ENCODE peak calls at places on chromosomes 1 and 21, in nine cellular contexts. R, U, M, F, N, Y, I, D and K are unnamed samples.

GRCh38 chr1:167820684-167821355 is 93.1 kb downstream of the ADCY10 start:
- DNase-seq in M (no peak), D (no peak), R (no peak), Y (no peak), N (peak; percentile 69), U (no peak), I (no peak), F (no peak), K (no peak)

GRCh38 chr21:42574234-42575027 is 60.8 kb downstream of the SLC37A1 start:
- DNase-seq in D (peak; percentile 25), N (peak; percentile 40), F (no peak), Y (no peak), R (no peak), M (no peak), U (no peak), I (no peak), K (no peak)

GRCh38 chr1:47023268-47024137 is at the start of gene CYP4X1:
- DNase-seq in U (no peak), F (no peak), Y (no peak), I (no peak), M (no peak), R (peak; percentile 83), D (peak; percentile 70), N (peak; percentile 87), K (peak; percentile 66)

GRCh38 chr1:119187416-119187815 is 47.0 kb upstream of the WARS2 start:
- DNase-seq in N (no peak), U (no peak), I (no peak), Y (no peak), R (no peak), D (no peak), M (no peak), F (no peak), K (no peak)

GRCh38 chr1:113140588-113141446 is 67.8 kb downstream of the LRIG2 start:
- DNase-seq in M (peak; percentile 7), D (peak; percentile 70), N (peak; percentile 89), Y (no peak), U (peak; percentile 55), I (peak; percentile 79), R (peak; percentile 69), F (peak; percentile 47), K (peak; percentile 32)

GRCh38 chr1:39398278-39399010 is 93.0 kb upstream of the BMP8A start:
- DNase-seq in R (peak; percentile 68), F (no peak), N (peak; percentile 87), M (no peak), Y (peak; percentile 91), D (peak; percentile 59), U (no peak), I (peak; percentile 99), K (peak; percentile 42)

GRCh38 chr1:94806451-94806861 is 13.7 kb upstream of the SLC44A3 start:
- DNase-seq in F (no peak), R (no peak), I (no peak), U (no peak), N (no peak), D (no peak), M (no peak), Y (no peak), K (no peak)

GRCh38 chr1:186819140-186819539 is 9.6 kb upstream of the PLA2G4A start:
- DNase-seq in U (no peak), M (no peak), Y (no peak), N (no peak), D (no peak), I (no peak), R (no peak), F (no peak), K (no peak)

GRCh38 chr1:211613108-211613947 is 34.4 kb upstream of the SLC30A1 start:
- DNase-seq in Y (no peak), I (peak; percentile 19), R (peak; percentile 90), F (peak; percentile 76), M (no peak), N (no peak), D (peak; percentile 52), U (no peak), K (peak; percentile 74)

GRCh38 chr1:184929711-184930202 is 44.6 kb downstream of the NIBAN1 start:
- DNase-seq in N (no peak), F (no peak), I (peak; percentile 27), U (no peak), M (no peak), R (no peak), Y (no peak), D (peak; percentile 37), K (no peak)

GRCh38 chr1:26288311-26288941 is 8.5 kb downstream of the SH3BGRL3 start:
- DNase-seq in F (no peak), U (no peak), N (no peak), R (no peak), I (no peak), M (no peak), D (no peak), Y (no peak), K (no peak)

GRCh38 chr1:23543707-23544443 is 12.8 kb upstream of the E2F2 start:
- DNase-seq in M (no peak), D (no peak), I (no peak), R (no peak), F (no peak), U (no peak), N (no peak), Y (no peak), K (no peak)

GRCh38 chr21:46145159-46145839 is 10.1 kb downstream of the FTCD start:
- DNase-seq in I (no peak), D (no peak), F (peak; percentile 29), R (peak; percentile 67), Y (no peak), U (no peak), N (no peak), M (no peak), K (no peak)
- H3K4me1 ChIP-seq in I (no peaks in the 10 kb centered on the region), D (peaks cover 6% of the 10 kb centered on the region), F (no peaks in the 10 kb centered on the region), R (no peaks in the 10 kb centered on the region), Y (peaks cover 3% of the 10 kb centered on the region), U (no peaks in the 10 kb centered on the region), N (no peaks in the 10 kb centered on the region), M (no peaks in the 10 kb centered on the region), K (no peaks in the 10 kb centered on the region)

GRCh38 chr1:17561561-17561985 is 22.1 kb downstream of the ARHGEF10L start:
- DNase-seq in U (no peak), F (no peak), Y (no peak), D (peak; percentile 63), M (no peak), R (peak; percentile 73), I (no peak), N (peak; percentile 41), K (no peak)

GRCh38 chr1:17563494-17564281 is 24.2 kb downstream of the ARHGEF10L start:
- DNase-seq in Y (no peak), R (no peak), D (no peak), U (no peak), F (no peak), N (peak; percentile 32), I (no peak), M (no peak), K (peak; percentile 58)

GRCh38 chr1:17561252-17561558 is 21.7 kb downstream of the ARHGEF10L start:
- DNase-seq in Y (no peak), N (peak; percentile 45), R (no peak), M (no peak), F (no peak), U (no peak), I (no peak), D (no peak), K (no peak)

GRCh38 chr1:17564458-17565393 is 25.2 kb downstream of the ARHGEF10L start:
- DNase-seq in Y (no peak), F (peak; percentile 63), I (no peak), M (no peak), N (peak; percentile 72), D (peak; percentile 84), R (no peak), U (no peak), K (no peak)

GRCh38 chr1:17562375-17562774 is 22.9 kb downstream of the ARHGEF10L start:
- DNase-seq in D (no peak), U (no peak), F (no peak), M (no peak), Y (no peak), I (no peak), R (no peak), N (no peak), K (no peak)
- H3K27ac ChIP-seq in D (peak overlapping the region; percentile 86), U (no peak overlapping the region), F (peak overlapping the region; percentile 87), M (no peak overlapping the region), Y (no peak overlapping the region), I (no peak overlapping the region), R (no peak overlapping the region), N (no peak overlapping the region), K (no peak overlapping the region)

DNA sequence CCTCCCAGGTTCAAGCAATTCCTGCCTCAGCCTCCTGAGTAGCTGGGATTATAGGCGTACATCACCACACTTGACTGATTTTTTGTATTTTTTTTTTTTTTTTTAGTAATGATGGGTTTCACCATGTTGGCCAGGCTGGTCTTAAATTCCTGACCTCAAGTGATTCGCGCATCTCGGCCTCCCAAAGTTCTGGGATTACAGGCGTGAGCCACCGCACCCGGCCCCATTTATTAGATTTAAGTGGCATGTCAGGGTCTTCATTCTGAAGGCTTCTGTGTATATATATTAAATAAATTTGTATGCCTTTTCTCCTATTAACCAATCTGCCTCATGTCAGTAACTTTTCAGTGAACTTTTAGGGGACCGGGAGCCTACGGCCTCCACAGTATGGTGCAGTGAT is 6.0 kb upstream of the CLIC4 start:
- DNase-seq in F (no peak), R (no peak), Y (no peak), D (no peak), M (no peak), N (no peak), U (no peak), I (no peak), K (no peak)
- H3K4me1 ChIP-seq in F (peaks cover 8% of the 10 kb centered on the region), R (peaks cover 10% of the 10 kb centered on the region), Y (peaks cover 8% of the 10 kb centered on the region), D (peaks cover 22% of the 10 kb centered on the region), M (no peaks in the 10 kb centered on the region), N (peaks cover 4% of the 10 kb centered on the region), U (no peaks in the 10 kb centered on the region), I (peaks cover 47% of the 10 kb centered on the region), K (peaks cover 25% of the 10 kb centered on the region)

GRCh38 chr1:65221638-65222421 is 73.8 kb downstream of the AK4 start:
- DNase-seq in M (no peak), F (no peak), N (no peak), Y (no peak), I (no peak), U (no peak), R (no peak), D (no peak), K (no peak)

GRCh38 chr1:65229754-65230339 is 79.5 kb upstream of the DNAJC6 start:
- DNase-seq in I (no peak), N (no peak), M (no peak), Y (no peak), D (no peak), U (no peak), R (no peak), F (no peak), K (no peak)

GRCh38 chr1:65224681-65225091 is 76.7 kb downstream of the AK4 start:
- DNase-seq in M (no peak), D (no peak), U (no peak), I (no peak), N (no peak), Y (no peak), F (no peak), R (no peak), K (no peak)

GRCh38 chr1:65229201-65229600 is 80.1 kb upstream of the DNAJC6 start:
- DNase-seq in R (no peak), F (no peak), I (no peak), D (no peak), U (no peak), N (no peak), M (no peak), Y (no peak), K (no peak)

DNA sequence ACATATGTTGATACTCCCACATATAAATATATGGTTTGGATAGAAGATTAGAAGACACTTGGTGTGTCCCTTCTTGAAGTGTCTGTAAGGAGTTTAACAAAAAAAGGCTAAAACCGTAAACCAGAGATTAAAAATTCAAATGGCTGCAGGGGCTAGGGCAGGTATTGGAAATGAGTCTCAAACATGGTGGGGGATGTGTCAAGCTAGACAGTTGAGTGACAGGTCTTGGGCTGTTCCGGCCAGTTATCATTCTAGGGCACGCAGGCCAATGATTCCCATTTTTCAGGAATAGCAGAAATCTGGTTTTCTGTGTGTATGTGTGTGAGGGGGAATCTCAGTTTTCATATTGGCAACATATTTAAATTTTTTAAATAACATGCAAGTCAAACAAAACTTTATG is 77.2 kb downstream of the AK4 start:
- DNase-seq in I (no peak), U (no peak), M (no peak), Y (no peak), N (no peak), R (no peak), F (no peak), D (no peak), K (no peak)
- H3K27ac ChIP-seq in I (no peak overlapping the region), U (no peak overlapping the region), M (no peak overlapping the region), Y (no peak overlapping the region), N (no peak overlapping the region), R (no peak overlapping the region), F (no peak overlapping the region), D (no peak overlapping the region), K (no peak overlapping the region)